ENCODE peak calls at places on chromosome 15, in eight cellular contexts. One of them, this sample, is unnamed.

GRCh38 chr15:67080900-67081431 is 15.6 kb downstream of the SMAD3 start:
- DNase-seq in AG10803: peak; percentile 98
- DNase-seq in central memory CD4-positive, alpha-beta T cell: peak; percentile 29
- DNase-seq in activated T-cell treated with anti-CD3 and anti-CD28 coated beads for 1 hour: no peak
- DNase-seq in mammary epithelial cell: peak; percentile 80
- DNase-seq in adrenal gland: no peak
- DNase-seq in brain microvascular endothelial cell: peak; percentile 76
- DNase-seq in NCI-H2029: no peak
- DNase-seq in this sample: peak; percentile 43

GRCh38 chr15:92666780-92667179 is 11.2 kb upstream of the FAM174B start:
- DNase-seq in central memory CD4-positive, alpha-beta T cell: no peak
- DNase-seq in NCI-H2029: no peak
- DNase-seq in activated T-cell treated with anti-CD3 and anti-CD28 coated beads for 1 hour: no peak
- DNase-seq in AG10803: peak; percentile 21
- DNase-seq in brain microvascular endothelial cell: no peak
- DNase-seq in mammary epithelial cell: no peak
- DNase-seq in adrenal gland: peak; percentile 41
- DNase-seq in this sample: no peak

GRCh38 chr15:40338921-40339620 is 1.7 kb downstream of the CCDC9B start:
- DNase-seq in brain microvascular endothelial cell: peak; percentile 85
- DNase-seq in AG10803: peak; percentile 94
- DNase-seq in adrenal gland: no peak
- DNase-seq in mammary epithelial cell: peak; percentile 96
- DNase-seq in NCI-H2029: no peak
- DNase-seq in activated T-cell treated with anti-CD3 and anti-CD28 coated beads for 1 hour: no peak
- DNase-seq in central memory CD4-positive, alpha-beta T cell: no peak
- DNase-seq in this sample: peak; percentile 99

GRCh38 chr15:101024111-101024695 is 105.0 kb downstream of the LRRK1 start:
- DNase-seq in mammary epithelial cell: no peak
- DNase-seq in activated T-cell treated with anti-CD3 and anti-CD28 coated beads for 1 hour: no peak
- DNase-seq in adrenal gland: peak; percentile 30
- DNase-seq in brain microvascular endothelial cell: peak; percentile 68
- DNase-seq in AG10803: no peak
- DNase-seq in central memory CD4-positive, alpha-beta T cell: no peak
- DNase-seq in NCI-H2029: no peak
- DNase-seq in this sample: no peak

GRCh38 chr15:60762167-60762566 is 283.2 kb upstream of the ICE2 start:
- DNase-seq in mammary epithelial cell: no peak
- DNase-seq in brain microvascular endothelial cell: no peak
- DNase-seq in adrenal gland: no peak
- DNase-seq in central memory CD4-positive, alpha-beta T cell: no peak
- DNase-seq in activated T-cell treated with anti-CD3 and anti-CD28 coated beads for 1 hour: no peak
- DNase-seq in AG10803: no peak
- DNase-seq in NCI-H2029: no peak
- DNase-seq in this sample: no peak

GRCh38 chr15:31485911-31486461 is 159.4 kb downstream of the KLF13 start:
- DNase-seq in NCI-H2029: no peak
- DNase-seq in AG10803: no peak
- DNase-seq in adrenal gland: no peak
- DNase-seq in brain microvascular endothelial cell: no peak
- DNase-seq in mammary epithelial cell: no peak
- DNase-seq in central memory CD4-positive, alpha-beta T cell: no peak
- DNase-seq in activated T-cell treated with anti-CD3 and anti-CD28 coated beads for 1 hour: no peak
- DNase-seq in this sample: no peak

GRCh38 chr15:99424978-99425665 is 140.7 kb upstream of the MEF2A start:
- DNase-seq in adrenal gland: peak; percentile 37
- DNase-seq in central memory CD4-positive, alpha-beta T cell: peak; percentile 27
- DNase-seq in AG10803: peak; percentile 69
- DNase-seq in mammary epithelial cell: peak; percentile 95
- DNase-seq in NCI-H2029: no peak
- DNase-seq in activated T-cell treated with anti-CD3 and anti-CD28 coated beads for 1 hour: peak; percentile 30
- DNase-seq in brain microvascular endothelial cell: peak; percentile 71
- DNase-seq in this sample: peak; percentile 89

GRCh38 chr15:75044258-75044878 is 21.0 kb downstream of the PPCDC start:
- DNase-seq in adrenal gland: no peak
- DNase-seq in NCI-H2029: no peak
- DNase-seq in mammary epithelial cell: no peak
- DNase-seq in brain microvascular endothelial cell: no peak
- DNase-seq in activated T-cell treated with anti-CD3 and anti-CD28 coated beads for 1 hour: no peak
- DNase-seq in central memory CD4-positive, alpha-beta T cell: no peak
- DNase-seq in AG10803: no peak
- DNase-seq in this sample: no peak

GRCh38 chr15:72758195-72758594 is 25.4 kb downstream of the ADPGK start:
- DNase-seq in activated T-cell treated with anti-CD3 and anti-CD28 coated beads for 1 hour: no peak
- DNase-seq in AG10803: peak; percentile 94
- DNase-seq in brain microvascular endothelial cell: peak; percentile 91
- DNase-seq in central memory CD4-positive, alpha-beta T cell: no peak
- DNase-seq in adrenal gland: no peak
- DNase-seq in mammary epithelial cell: peak; percentile 81
- DNase-seq in NCI-H2029: no peak
- DNase-seq in this sample: peak; percentile 19

GRCh38 chr15:46502668-46503067 is 867.8 kb downstream of the SQOR start:
- DNase-seq in AG10803: no peak
- DNase-seq in central memory CD4-positive, alpha-beta T cell: no peak
- DNase-seq in mammary epithelial cell: no peak
- DNase-seq in activated T-cell treated with anti-CD3 and anti-CD28 coated beads for 1 hour: no peak
- DNase-seq in adrenal gland: no peak
- DNase-seq in brain microvascular endothelial cell: no peak
- DNase-seq in NCI-H2029: no peak
- DNase-seq in this sample: peak; percentile 39

GRCh38 chr15:89244512-89244869 is 712 bp downstream of the FANCI start:
- DNase-seq in activated T-cell treated with anti-CD3 and anti-CD28 coated beads for 1 hour: no peak
- DNase-seq in brain microvascular endothelial cell: no peak
- DNase-seq in central memory CD4-positive, alpha-beta T cell: no peak
- DNase-seq in NCI-H2029: no peak
- DNase-seq in mammary epithelial cell: no peak
- DNase-seq in AG10803: no peak
- DNase-seq in adrenal gland: no peak
- DNase-seq in this sample: no peak

GRCh38 chr15:65355983-65356353 is 21.8 kb downstream of the IGDCC3 start:
- DNase-seq in adrenal gland: no peak
- DNase-seq in mammary epithelial cell: no peak
- DNase-seq in NCI-H2029: no peak
- DNase-seq in central memory CD4-positive, alpha-beta T cell: no peak
- DNase-seq in activated T-cell treated with anti-CD3 and anti-CD28 coated beads for 1 hour: no peak
- DNase-seq in AG10803: no peak
- DNase-seq in brain microvascular endothelial cell: no peak
- DNase-seq in this sample: no peak